ENCODE peak calls at places on chromosomes 5 and 9, in four cellular contexts. N, K, X and Y are unnamed samples.

GRCh38 chr9:17021379-17021970 is 113.4 kb upstream of the CNTLN start:
- DNase-seq in X (no peak), K (no peak), N (no peak), Y (no peak)

GRCh38 chr9:98327249-98327561 is 71.8 kb upstream of the TBC1D2 start:
- DNase-seq in K (no peak), X (no peak), N (no peak), Y (no peak)

GRCh38 chr9:127132921-127133647 is 10.6 kb upstream of the ANGPTL2 start:
- DNase-seq in N (no peak), K (peak; percentile 47), X (peak; percentile 67), Y (no peak)

GRCh38 chr5:15834596-15835245 is 334.7 kb downstream of the FBXL7 start:
- DNase-seq in K (no peak), N (no peak), X (no peak), Y (no peak)

GRCh38 chr9:137621131-137621757 is 2.4 kb downstream of the EHMT1 start:
- DNase-seq in N (no peak), X (no peak), K (no peak), Y (no peak)

GRCh38 chr5:135239461-135240282 is 159.4 kb downstream of the MACROH2A1 start:
- DNase-seq in N (no peak), X (no peak), K (no peak), Y (no peak)

GRCh38 chr5:80117446-80117845 is 82.3 kb downstream of the THBS4 start:
- DNase-seq in N (no peak), K (no peak), X (no peak), Y (no peak)

GRCh38 chr5:93151121-93151520 is 429.9 kb downstream of the NR2F1-AS1 start:
- DNase-seq in N (no peak), K (no peak), X (no peak), Y (no peak)

GRCh38 chr9:110455860-110456259 is 118.2 kb upstream of the TXNDC8 start:
- DNase-seq in N (no peak), X (no peak), K (no peak), Y (no peak)

GRCh38 chr9:124652203-124652992 is 118.7 kb downstream of the NR6A1 start:
- DNase-seq in N (no peak), X (no peak), K (no peak), Y (no peak)

GRCh38 chr9:105205787-105206511 is 38.5 kb upstream of the SLC44A1 start:
- DNase-seq in K (no peak), X (no peak), N (no peak), Y (no peak)

GRCh38 chr5:160769264-160769663 is 82.7 kb downstream of the ATP10B start:
- DNase-seq in N (no peak), K (no peak), X (no peak), Y (no peak)

GRCh38 chr5:78829811-78830499 is 155.2 kb downstream of the ARSB start:
- DNase-seq in X (no peak), N (no peak), K (peak; percentile 54), Y (no peak)

GRCh38 chr5:66694036-66694435 is 97.8 kb downstream of the MAST4 start:
- DNase-seq in K (no peak), X (no peak), N (no peak), Y (no peak)